ENCODE peak calls at places on chromosomes 7 and 10, in seven cellular contexts. One of them, this sample, is unnamed.
A peak's percentile ranks its signal among the peaks of the same experiment; 100 is the strongest.

GRCh38 chr7:2040893-2041270 is 191.9 kb downstream of the MAD1L1 start:
- DNase-seq in A673: peak; percentile 91
- DNase-seq in stimulated activated CD4-positive, alpha-beta T cell treated with anti-CD3 and anti-CD28 coated beads, Interleukin-2, amount 100 ng/mL, for 48 hours: no peak
- DNase-seq in naive B cell: peak; percentile 55
- DNase-seq in pons: no peak
- DNase-seq in activated effector memory CD4-positive, alpha-beta T cell treated with anti-CD3 and anti-CD28 coated beads, Interleukin-2, amount 50 U/mL, for 16 hours: no peak
- DNase-seq in skeletal muscle cell: no peak
- DNase-seq in this sample: no peak

GRCh38 chr7:20214787-20215669 is 2.2 kb downstream of the MACC1 start:
- DNase-seq in A673: no peak
- DNase-seq in stimulated activated CD4-positive, alpha-beta T cell treated with anti-CD3 and anti-CD28 coated beads, Interleukin-2, amount 100 ng/mL, for 48 hours: no peak
- DNase-seq in naive B cell: no peak
- DNase-seq in pons: no peak
- DNase-seq in activated effector memory CD4-positive, alpha-beta T cell treated with anti-CD3 and anti-CD28 coated beads, Interleukin-2, amount 50 U/mL, for 16 hours: no peak
- DNase-seq in skeletal muscle cell: no peak
- DNase-seq in this sample: no peak

GRCh38 chr10:43229208-43230061 is 37.4 kb downstream of the RASGEF1A start:
- DNase-seq in A673: no peak
- DNase-seq in stimulated activated CD4-positive, alpha-beta T cell treated with anti-CD3 and anti-CD28 coated beads, Interleukin-2, amount 100 ng/mL, for 48 hours: peak; percentile 23
- DNase-seq in naive B cell: no peak
- DNase-seq in pons: no peak
- DNase-seq in activated effector memory CD4-positive, alpha-beta T cell treated with anti-CD3 and anti-CD28 coated beads, Interleukin-2, amount 50 U/mL, for 16 hours: peak; percentile 75
- DNase-seq in skeletal muscle cell: no peak
- DNase-seq in this sample: peak; percentile 1

GRCh38 chr10:34252111-34252510 is 563.0 kb downstream of the PARD3 start:
- DNase-seq in A673: no peak
- DNase-seq in stimulated activated CD4-positive, alpha-beta T cell treated with anti-CD3 and anti-CD28 coated beads, Interleukin-2, amount 100 ng/mL, for 48 hours: no peak
- DNase-seq in naive B cell: no peak
- DNase-seq in pons: no peak
- DNase-seq in activated effector memory CD4-positive, alpha-beta T cell treated with anti-CD3 and anti-CD28 coated beads, Interleukin-2, amount 50 U/mL, for 16 hours: no peak
- DNase-seq in skeletal muscle cell: no peak
- DNase-seq in this sample: no peak

GRCh38 chr7:92697414-92697813 is 107.2 kb upstream of the FAM133B start:
- DNase-seq in A673: no peak
- DNase-seq in stimulated activated CD4-positive, alpha-beta T cell treated with anti-CD3 and anti-CD28 coated beads, Interleukin-2, amount 100 ng/mL, for 48 hours: no peak
- DNase-seq in naive B cell: no peak
- DNase-seq in pons: no peak
- DNase-seq in activated effector memory CD4-positive, alpha-beta T cell treated with anti-CD3 and anti-CD28 coated beads, Interleukin-2, amount 50 U/mL, for 16 hours: no peak
- DNase-seq in skeletal muscle cell: no peak
- DNase-seq in this sample: no peak

GRCh38 chr7:67551027-67551426 is 554.4 kb downstream of the TYW1 start:
- DNase-seq in A673: no peak
- DNase-seq in stimulated activated CD4-positive, alpha-beta T cell treated with anti-CD3 and anti-CD28 coated beads, Interleukin-2, amount 100 ng/mL, for 48 hours: no peak
- DNase-seq in naive B cell: no peak
- DNase-seq in pons: no peak
- DNase-seq in activated effector memory CD4-positive, alpha-beta T cell treated with anti-CD3 and anti-CD28 coated beads, Interleukin-2, amount 50 U/mL, for 16 hours: no peak
- DNase-seq in skeletal muscle cell: no peak
- DNase-seq in this sample: peak; percentile 85

GRCh38 chr7:22137026-22137425 is 191.3 kb upstream of the CDCA7L start:
- DNase-seq in A673: no peak
- DNase-seq in stimulated activated CD4-positive, alpha-beta T cell treated with anti-CD3 and anti-CD28 coated beads, Interleukin-2, amount 100 ng/mL, for 48 hours: no peak
- DNase-seq in naive B cell: no peak
- DNase-seq in pons: no peak
- DNase-seq in activated effector memory CD4-positive, alpha-beta T cell treated with anti-CD3 and anti-CD28 coated beads, Interleukin-2, amount 50 U/mL, for 16 hours: no peak
- DNase-seq in skeletal muscle cell: no peak
- DNase-seq in this sample: no peak

GRCh38 chr7:28807396-28807994 is 150.6 kb downstream of the TRIL start:
- DNase-seq in A673: no peak
- DNase-seq in stimulated activated CD4-positive, alpha-beta T cell treated with anti-CD3 and anti-CD28 coated beads, Interleukin-2, amount 100 ng/mL, for 48 hours: no peak
- DNase-seq in naive B cell: no peak
- DNase-seq in pons: no peak
- DNase-seq in activated effector memory CD4-positive, alpha-beta T cell treated with anti-CD3 and anti-CD28 coated beads, Interleukin-2, amount 50 U/mL, for 16 hours: no peak
- DNase-seq in skeletal muscle cell: no peak
- DNase-seq in this sample: no peak

GRCh38 chr7:39746162-39746782 is 122.9 kb downstream of the RALA start:
- DNase-seq in A673: peak; percentile 86
- DNase-seq in stimulated activated CD4-positive, alpha-beta T cell treated with anti-CD3 and anti-CD28 coated beads, Interleukin-2, amount 100 ng/mL, for 48 hours: peak; percentile 43
- DNase-seq in naive B cell: peak; percentile 37
- DNase-seq in pons: peak; percentile 84
- DNase-seq in activated effector memory CD4-positive, alpha-beta T cell treated with anti-CD3 and anti-CD28 coated beads, Interleukin-2, amount 50 U/mL, for 16 hours: peak; percentile 81
- DNase-seq in skeletal muscle cell: peak; percentile 47
- DNase-seq in this sample: peak; percentile 66

GRCh38 chr7:101554584-101555268 is 74.4 kb downstream of the MYL10 start:
- DNase-seq in A673: no peak
- DNase-seq in stimulated activated CD4-positive, alpha-beta T cell treated with anti-CD3 and anti-CD28 coated beads, Interleukin-2, amount 100 ng/mL, for 48 hours: no peak
- DNase-seq in naive B cell: no peak
- DNase-seq in pons: no peak
- DNase-seq in activated effector memory CD4-positive, alpha-beta T cell treated with anti-CD3 and anti-CD28 coated beads, Interleukin-2, amount 50 U/mL, for 16 hours: no peak
- DNase-seq in skeletal muscle cell: no peak
- DNase-seq in this sample: no peak